ENCODE peak calls at places on chromosomes 7 and 10, in seven cellular contexts. One of them, this sample, is unnamed.

GRCh38 chr10:101643546-101643945 is 51.4 kb downstream of the FBXW4 start:
- DNase-seq in lower lobe of right lung: no peak
- DNase-seq in GM20000: no peak
- DNase-seq in tibial artery: no peak
- DNase-seq in prostate gland: no peak
- DNase-seq in endothelial cell: no peak
- DNase-seq in neural progenitor cell: peak; percentile 67
- DNase-seq in this sample: no peak

GRCh38 chr7:82593780-82594179 is 150.2 kb upstream of the CACNA2D1 start:
- DNase-seq in lower lobe of right lung: no peak
- DNase-seq in GM20000: no peak
- DNase-seq in tibial artery: no peak
- DNase-seq in prostate gland: no peak
- DNase-seq in endothelial cell: no peak
- DNase-seq in neural progenitor cell: no peak
- DNase-seq in this sample: no peak

GRCh38 chr10:91745086-91745831 is 53.0 kb upstream of the TNKS2 start:
- DNase-seq in lower lobe of right lung: no peak
- DNase-seq in GM20000: no peak
- DNase-seq in tibial artery: no peak
- DNase-seq in prostate gland: no peak
- DNase-seq in endothelial cell: peak; percentile 26
- DNase-seq in neural progenitor cell: peak; percentile 70
- DNase-seq in this sample: peak; percentile 14

GRCh38 chr7:27602766-27603165 is 59.9 kb downstream of the HIBADH start:
- DNase-seq in lower lobe of right lung: no peak
- DNase-seq in GM20000: no peak
- DNase-seq in tibial artery: no peak
- DNase-seq in prostate gland: no peak
- DNase-seq in endothelial cell: no peak
- DNase-seq in neural progenitor cell: peak; percentile 69
- DNase-seq in this sample: no peak

GRCh38 chr10:11336703-11337102 is 274.7 kb downstream of the USP6NL start:
- DNase-seq in lower lobe of right lung: no peak
- DNase-seq in GM20000: no peak
- DNase-seq in tibial artery: no peak
- DNase-seq in prostate gland: no peak
- DNase-seq in endothelial cell: no peak
- DNase-seq in neural progenitor cell: peak; percentile 81
- DNase-seq in this sample: no peak

GRCh38 chr7:40922316-40922670 is 780.6 kb downstream of the INHBA start:
- DNase-seq in lower lobe of right lung: no peak
- DNase-seq in GM20000: no peak
- DNase-seq in tibial artery: no peak
- DNase-seq in prostate gland: no peak
- DNase-seq in endothelial cell: no peak
- DNase-seq in neural progenitor cell: no peak
- DNase-seq in this sample: no peak

GRCh38 chr10:110413049-110413783 is 84.5 kb upstream of the DUSP5 start:
- DNase-seq in lower lobe of right lung: no peak
- DNase-seq in GM20000: no peak
- DNase-seq in tibial artery: no peak
- DNase-seq in prostate gland: no peak
- DNase-seq in endothelial cell: no peak
- DNase-seq in neural progenitor cell: no peak
- DNase-seq in this sample: no peak

GRCh38 chr7:33981221-33981620 is 75.9 kb downstream of the BMPER start:
- DNase-seq in lower lobe of right lung: no peak
- DNase-seq in GM20000: no peak
- DNase-seq in tibial artery: no peak
- DNase-seq in prostate gland: no peak
- DNase-seq in endothelial cell: no peak
- DNase-seq in neural progenitor cell: no peak
- DNase-seq in this sample: no peak

GRCh38 chr10:30029164-30029889 is 30.1 kb downstream of the JCAD start:
- DNase-seq in lower lobe of right lung: no peak
- DNase-seq in GM20000: no peak
- DNase-seq in tibial artery: no peak
- DNase-seq in prostate gland: no peak
- DNase-seq in endothelial cell: no peak
- DNase-seq in neural progenitor cell: no peak
- DNase-seq in this sample: no peak

GRCh38 chr10:72692897-72693598 is 1.1 kb downstream of the MCU start:
- DNase-seq in lower lobe of right lung: no peak
- DNase-seq in GM20000: no peak
- DNase-seq in tibial artery: no peak
- DNase-seq in prostate gland: no peak
- DNase-seq in endothelial cell: no peak
- DNase-seq in neural progenitor cell: peak; percentile 34
- DNase-seq in this sample: no peak

GRCh38 chr7:55246181-55246580 is 119.0 kb upstream of the LANCL2 start:
- DNase-seq in lower lobe of right lung: no peak
- DNase-seq in GM20000: no peak
- DNase-seq in tibial artery: no peak
- DNase-seq in prostate gland: no peak
- DNase-seq in endothelial cell: no peak
- DNase-seq in neural progenitor cell: no peak
- DNase-seq in this sample: no peak

GRCh38 chr7:98217623-98218582 is 6.7 kb downstream of the BHLHA15 start:
- DNase-seq in lower lobe of right lung: peak; percentile 48
- DNase-seq in GM20000: peak; percentile 38
- DNase-seq in tibial artery: peak; percentile 63
- DNase-seq in prostate gland: no peak
- DNase-seq in endothelial cell: peak; percentile 34
- DNase-seq in neural progenitor cell: peak; percentile 75
- DNase-seq in this sample: no peak

GRCh38 chr7:131328387-131329175 is 905 bp downstream of the MKLN1 start:
- DNase-seq in lower lobe of right lung: no peak
- DNase-seq in GM20000: peak; percentile 34
- DNase-seq in tibial artery: no peak
- DNase-seq in prostate gland: no peak
- DNase-seq in endothelial cell: no peak
- DNase-seq in neural progenitor cell: no peak
- DNase-seq in this sample: no peak

GRCh38 chr10:132064082-132064755 is 1.5 kb upstream of the JAKMIP3 start:
- DNase-seq in lower lobe of right lung: no peak
- DNase-seq in GM20000: no peak
- DNase-seq in tibial artery: no peak
- DNase-seq in prostate gland: no peak
- DNase-seq in endothelial cell: no peak
- DNase-seq in neural progenitor cell: no peak
- DNase-seq in this sample: no peak

GRCh38 chr7:107692501-107692900 is 31.9 kb downstream of the SLC26A4 start:
- DNase-seq in lower lobe of right lung: no peak
- DNase-seq in GM20000: no peak
- DNase-seq in tibial artery: no peak
- DNase-seq in prostate gland: no peak
- DNase-seq in endothelial cell: no peak
- DNase-seq in neural progenitor cell: no peak
- DNase-seq in this sample: no peak

GRCh38 chr7:1368682-1369571 is 90.3 kb downstream of the MICALL2 start:
- DNase-seq in lower lobe of right lung: no peak
- DNase-seq in GM20000: peak; percentile 73
- DNase-seq in tibial artery: no peak
- DNase-seq in prostate gland: no peak
- DNase-seq in endothelial cell: peak; percentile 83
- DNase-seq in neural progenitor cell: peak; percentile 96
- DNase-seq in this sample: peak; percentile 97

GRCh38 chr7:5472432-5473315 is 49.0 kb upstream of the TNRC18 start:
- DNase-seq in lower lobe of right lung: no peak
- DNase-seq in GM20000: no peak
- DNase-seq in tibial artery: no peak
- DNase-seq in prostate gland: no peak
- DNase-seq in endothelial cell: no peak
- DNase-seq in neural progenitor cell: no peak
- DNase-seq in this sample: no peak
- TF ChIP-seq CTCF in lower lobe of right lung: no peak
- TF ChIP-seq CTCF in GM20000: no peak
- TF ChIP-seq CTCF in tibial artery: no peak
- TF ChIP-seq CTCF in prostate gland: no peak
- TF ChIP-seq CTCF in endothelial cell: no peak
- TF ChIP-seq CTCF in neural progenitor cell: no peak
- TF ChIP-seq CTCF in this sample: no peak

GRCh38 chr7:19146699-19147098 is 1.5 kb upstream of the FERD3L start:
- DNase-seq in lower lobe of right lung: no peak
- DNase-seq in GM20000: no peak
- DNase-seq in tibial artery: no peak
- DNase-seq in prostate gland: no peak
- DNase-seq in endothelial cell: peak; percentile 33
- DNase-seq in neural progenitor cell: peak; percentile 66
- DNase-seq in this sample: peak; percentile 32

GRCh38 chr7:19139706-19140327 is 5.4 kb downstream of the FERD3L start:
- DNase-seq in lower lobe of right lung: no peak
- DNase-seq in GM20000: no peak
- DNase-seq in tibial artery: no peak
- DNase-seq in prostate gland: no peak
- DNase-seq in endothelial cell: no peak
- DNase-seq in neural progenitor cell: no peak
- DNase-seq in this sample: no peak

GRCh38 chr7:19143930-19144574 is 1.2 kb downstream of the FERD3L start:
- DNase-seq in lower lobe of right lung: no peak
- DNase-seq in GM20000: no peak
- DNase-seq in tibial artery: no peak
- DNase-seq in prostate gland: no peak
- DNase-seq in endothelial cell: peak; percentile 23
- DNase-seq in neural progenitor cell: peak; percentile 37
- DNase-seq in this sample: peak; percentile 24

GRCh38 chr7:19144661-19145428 is at the start of gene FERD3L:
- DNase-seq in lower lobe of right lung: no peak
- DNase-seq in GM20000: no peak
- DNase-seq in tibial artery: no peak
- DNase-seq in prostate gland: no peak
- DNase-seq in endothelial cell: peak; percentile 14
- DNase-seq in neural progenitor cell: peak; percentile 35
- DNase-seq in this sample: peak; percentile 28

DNA sequence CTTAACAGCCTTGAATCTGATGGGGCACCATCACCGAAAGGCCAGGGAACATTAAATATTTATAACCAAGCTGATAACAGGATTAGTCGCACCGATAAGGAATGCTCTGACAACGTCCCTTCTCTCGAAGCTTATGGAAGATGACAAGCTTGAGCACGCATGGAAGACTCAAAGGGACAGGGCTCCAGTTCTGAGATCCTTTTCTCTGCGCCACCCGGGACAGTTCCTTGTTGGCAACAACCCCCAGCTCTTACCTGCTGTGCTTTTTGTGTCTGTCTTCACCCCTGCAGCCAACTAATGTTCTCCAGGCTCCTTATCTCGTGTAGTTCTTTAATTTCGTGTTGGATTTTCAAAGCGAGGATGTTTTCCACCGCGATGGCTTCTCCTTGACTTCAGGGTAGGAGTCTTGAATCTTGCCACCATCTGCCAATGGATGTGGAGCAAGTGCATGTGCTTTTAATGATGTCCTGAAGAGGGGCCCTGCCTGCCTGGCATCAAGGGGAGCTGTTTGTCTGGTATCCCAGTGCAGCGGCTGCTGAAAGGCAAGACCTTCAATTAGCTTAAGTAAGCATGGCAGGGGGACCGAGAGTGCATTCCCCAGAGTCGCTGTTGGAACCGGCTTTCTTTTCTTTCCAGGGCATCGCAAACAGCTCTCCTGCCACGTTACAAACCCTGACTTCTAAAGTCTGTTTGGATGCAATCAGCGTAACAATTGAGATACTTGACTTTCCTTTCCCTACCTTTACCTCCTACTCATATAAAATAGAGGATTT is 394 bp upstream of the FERD3L start:
- DNase-seq in lower lobe of right lung: no peak
- DNase-seq in GM20000: no peak
- DNase-seq in tibial artery: no peak
- DNase-seq in prostate gland: no peak
- DNase-seq in endothelial cell: no peak
- DNase-seq in neural progenitor cell: peak; percentile 71
- DNase-seq in this sample: peak; percentile 3
- TF ChIP-seq CTCF in lower lobe of right lung: no peak
- TF ChIP-seq CTCF in GM20000: no peak
- TF ChIP-seq CTCF in tibial artery: no peak
- TF ChIP-seq CTCF in prostate gland: no peak
- TF ChIP-seq CTCF in endothelial cell: no peak
- TF ChIP-seq CTCF in neural progenitor cell: no peak
- TF ChIP-seq CTCF in this sample: no peak

DNA sequence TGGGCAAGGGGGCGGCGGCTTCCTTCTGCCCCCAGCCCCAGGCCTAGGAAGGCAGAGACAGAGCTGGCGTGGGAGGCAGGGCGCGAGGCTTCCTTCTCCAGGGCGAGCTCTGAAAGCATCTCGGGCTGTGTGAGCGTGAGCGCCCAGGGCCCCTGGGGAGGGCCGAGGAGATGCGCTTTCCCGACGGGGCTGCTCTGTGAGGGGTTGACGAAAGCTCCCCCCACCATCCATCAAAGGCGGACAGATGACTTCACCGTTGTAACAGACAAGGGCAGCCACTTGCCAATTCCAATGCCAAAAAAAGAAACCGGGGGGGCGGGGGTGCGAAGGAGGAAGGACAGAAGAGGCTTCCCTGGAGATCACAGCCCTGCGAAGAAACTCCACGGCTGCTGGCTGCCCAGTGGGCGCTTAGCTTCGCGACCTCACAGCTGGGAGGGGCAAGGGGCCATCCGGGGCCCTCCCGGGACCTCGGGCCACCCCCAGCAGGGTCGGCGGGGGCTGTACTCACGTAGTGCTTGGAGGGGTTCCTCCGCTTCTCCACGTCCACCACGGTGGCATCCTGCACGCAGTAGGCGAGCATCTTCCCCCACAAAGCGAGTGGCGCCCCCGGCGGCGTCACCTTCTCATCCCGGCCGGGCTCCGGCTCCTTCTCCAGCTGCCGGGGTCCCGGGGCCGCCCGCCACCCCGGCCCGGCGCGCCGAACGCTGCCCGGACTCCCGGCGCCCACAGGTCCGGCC is 521 bp downstream of the SH3PXD2A start:
- DNase-seq in lower lobe of right lung: no peak
- DNase-seq in GM20000: peak; percentile 46
- DNase-seq in tibial artery: peak; percentile 75
- DNase-seq in prostate gland: no peak
- DNase-seq in endothelial cell: peak; percentile 47
- DNase-seq in neural progenitor cell: peak; percentile 63
- DNase-seq in this sample: peak; percentile 64
- TF ChIP-seq CTCF in lower lobe of right lung: no peak
- TF ChIP-seq CTCF in GM20000: no peak
- TF ChIP-seq CTCF in tibial artery: no peak
- TF ChIP-seq CTCF in prostate gland: no peak
- TF ChIP-seq CTCF in endothelial cell: no peak
- TF ChIP-seq CTCF in neural progenitor cell: peak; percentile 47
- TF ChIP-seq CTCF in this sample: no peak

DNA sequence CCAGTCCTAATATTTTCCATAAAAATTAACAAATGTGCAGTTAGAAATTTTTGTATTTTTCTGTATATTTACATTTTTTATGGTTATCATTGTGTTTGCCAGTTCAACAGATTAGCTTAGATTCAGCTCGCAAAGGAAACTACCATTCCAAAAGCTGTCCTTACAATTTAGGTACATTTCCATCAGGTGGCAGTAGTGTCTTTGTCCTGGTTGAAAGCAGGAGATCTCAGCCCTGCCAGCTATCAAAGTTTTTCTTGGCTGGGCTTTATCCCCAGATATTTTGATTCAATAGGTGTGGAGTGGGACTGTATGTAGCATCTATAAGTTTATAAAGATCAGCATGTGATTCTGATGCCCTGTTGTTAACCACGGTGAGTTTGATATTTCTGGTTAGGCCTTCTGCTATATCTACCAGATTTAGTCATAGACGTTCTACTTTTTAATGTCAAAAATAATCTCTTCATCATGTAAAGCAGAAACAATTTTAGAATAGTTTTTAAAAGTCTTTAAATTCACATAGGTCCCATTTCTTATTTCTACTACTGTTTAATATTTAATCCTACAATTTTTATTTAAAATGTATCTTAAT is 15.5 kb upstream of the ICA1 start:
- DNase-seq in lower lobe of right lung: no peak
- DNase-seq in GM20000: no peak
- DNase-seq in tibial artery: no peak
- DNase-seq in prostate gland: no peak
- DNase-seq in endothelial cell: no peak
- DNase-seq in neural progenitor cell: peak; percentile 48
- DNase-seq in this sample: no peak
- TF ChIP-seq CTCF in lower lobe of right lung: no peak
- TF ChIP-seq CTCF in GM20000: no peak
- TF ChIP-seq CTCF in tibial artery: no peak
- TF ChIP-seq CTCF in prostate gland: no peak
- TF ChIP-seq CTCF in endothelial cell: no peak
- TF ChIP-seq CTCF in neural progenitor cell: peak; percentile 60
- TF ChIP-seq CTCF in this sample: peak; percentile 12

This sample was measured in nephron progenitor cell.